ENCODE peak calls at places on chromosomes 11 and 22, in four cellular contexts. One of them, this sample, is unnamed.

GRCh38 chr22:39579909-39580571 is 9.5 kb downstream of the CACNA1I start:
- ATAC-seq in Right ventricle myocardium inferior: no peak
- ATAC-seq in T-helper 17 cell: no peak
- ATAC-seq in activated T-helper 17 cell treated with anti-CD3 and anti-CD28 coated beads, Interleukin-2, amount 50 U/mL, for 72 hours: no peak
- ATAC-seq in this sample: no peak

GRCh38 chr11:94747136-94748110 is 20.7 kb upstream of the AMOTL1 start:
- ATAC-seq in Right ventricle myocardium inferior: no peak
- ATAC-seq in activated T-helper 17 cell treated with anti-CD3 and anti-CD28 coated beads, Interleukin-2, amount 50 U/mL, for 72 hours: no peak
- ATAC-seq in T-helper 17 cell: no peak
- ATAC-seq in this sample: no peak

GRCh38 chr11:67442504-67443398 is 525 bp downstream of the CORO1B start:
- ATAC-seq in Right ventricle myocardium inferior: no peak
- ATAC-seq in T-helper 17 cell: no peak
- ATAC-seq in activated T-helper 17 cell treated with anti-CD3 and anti-CD28 coated beads, Interleukin-2, amount 50 U/mL, for 72 hours: no peak
- ATAC-seq in this sample: peak

GRCh38 chr22:48450188-48450825 is 1377.4 kb downstream of the BRD1 start:
- ATAC-seq in T-helper 17 cell: no peak
- ATAC-seq in Right ventricle myocardium inferior: no peak
- ATAC-seq in activated T-helper 17 cell treated with anti-CD3 and anti-CD28 coated beads, Interleukin-2, amount 50 U/mL, for 72 hours: no peak
- ATAC-seq in this sample: peak

GRCh38 chr11:63280920-63281319 is 37.5 kb upstream of the SLC22A25 start:
- ATAC-seq in T-helper 17 cell: no peak
- ATAC-seq in Right ventricle myocardium inferior: no peak
- ATAC-seq in activated T-helper 17 cell treated with anti-CD3 and anti-CD28 coated beads, Interleukin-2, amount 50 U/mL, for 72 hours: no peak
- ATAC-seq in this sample: no peak

GRCh38 chr22:35617137-35617755 is at the start of gene MB:
- ATAC-seq in T-helper 17 cell: no peak
- ATAC-seq in Right ventricle myocardium inferior: peak
- ATAC-seq in activated T-helper 17 cell treated with anti-CD3 and anti-CD28 coated beads, Interleukin-2, amount 50 U/mL, for 72 hours: no peak
- ATAC-seq in this sample: no peak

GRCh38 chr11:93662177-93662575 is 694 bp downstream of the CEP295 start:
- ATAC-seq in T-helper 17 cell: no peak
- ATAC-seq in Right ventricle myocardium inferior: no peak
- ATAC-seq in activated T-helper 17 cell treated with anti-CD3 and anti-CD28 coated beads, Interleukin-2, amount 50 U/mL, for 72 hours: no peak
- ATAC-seq in this sample: no peak

GRCh38 chr11:10692716-10693115 is 839 bp downstream of the IRAG1 start:
- ATAC-seq in Right ventricle myocardium inferior: no peak
- ATAC-seq in T-helper 17 cell: no peak
- ATAC-seq in activated T-helper 17 cell treated with anti-CD3 and anti-CD28 coated beads, Interleukin-2, amount 50 U/mL, for 72 hours: no peak
- ATAC-seq in this sample: peak

GRCh38 chr11:67354314-67355022 is 1.1 kb upstream of the POLD4 start:
- ATAC-seq in T-helper 17 cell: no peak
- ATAC-seq in Right ventricle myocardium inferior: peak
- ATAC-seq in activated T-helper 17 cell treated with anti-CD3 and anti-CD28 coated beads, Interleukin-2, amount 50 U/mL, for 72 hours: peak
- ATAC-seq in this sample: no peak

GRCh38 chr11:45048870-45049825 is 97.3 kb upstream of the PRDM11 start:
- ATAC-seq in T-helper 17 cell: no peak
- ATAC-seq in activated T-helper 17 cell treated with anti-CD3 and anti-CD28 coated beads, Interleukin-2, amount 50 U/mL, for 72 hours: no peak
- ATAC-seq in Right ventricle myocardium inferior: peak
- ATAC-seq in this sample: no peak

GRCh38 chr22:29499852-29500251 is 19.8 kb downstream of the NEFH start:
- ATAC-seq in T-helper 17 cell: no peak
- ATAC-seq in activated T-helper 17 cell treated with anti-CD3 and anti-CD28 coated beads, Interleukin-2, amount 50 U/mL, for 72 hours: no peak
- ATAC-seq in Right ventricle myocardium inferior: no peak
- ATAC-seq in this sample: no peak

GRCh38 chr11:15963266-15963665 is 393.1 kb downstream of the SOX6 start:
- ATAC-seq in T-helper 17 cell: no peak
- ATAC-seq in Right ventricle myocardium inferior: no peak
- ATAC-seq in activated T-helper 17 cell treated with anti-CD3 and anti-CD28 coated beads, Interleukin-2, amount 50 U/mL, for 72 hours: no peak
- ATAC-seq in this sample: no peak

GRCh38 chr11:69817265-69818236 is 1.7 kb downstream of the FGF3 start:
- ATAC-seq in T-helper 17 cell: no peak
- ATAC-seq in Right ventricle myocardium inferior: no peak
- ATAC-seq in activated T-helper 17 cell treated with anti-CD3 and anti-CD28 coated beads, Interleukin-2, amount 50 U/mL, for 72 hours: no peak
- ATAC-seq in this sample: no peak

GRCh38 chr11:67195971-67196418 is 70.3 kb upstream of the GRK2 start:
- ATAC-seq in activated T-helper 17 cell treated with anti-CD3 and anti-CD28 coated beads, Interleukin-2, amount 50 U/mL, for 72 hours: no peak
- ATAC-seq in T-helper 17 cell: no peak
- ATAC-seq in Right ventricle myocardium inferior: no peak
- ATAC-seq in this sample: no peak

GRCh38 chr11:12220305-12220704 is 109.9 kb downstream of the MICAL2 start:
- ATAC-seq in Right ventricle myocardium inferior: peak
- ATAC-seq in T-helper 17 cell: no peak
- ATAC-seq in activated T-helper 17 cell treated with anti-CD3 and anti-CD28 coated beads, Interleukin-2, amount 50 U/mL, for 72 hours: no peak
- ATAC-seq in this sample: no peak

GRCh38 chr11:42344204-42344792 is 884.8 kb upstream of the LRRC4C start:
- ATAC-seq in T-helper 17 cell: no peak
- ATAC-seq in activated T-helper 17 cell treated with anti-CD3 and anti-CD28 coated beads, Interleukin-2, amount 50 U/mL, for 72 hours: no peak
- ATAC-seq in Right ventricle myocardium inferior: no peak
- ATAC-seq in this sample: peak

GRCh38 chr11:656866-657265 is 19.8 kb downstream of the DRD4 start:
- ATAC-seq in Right ventricle myocardium inferior: no peak
- ATAC-seq in activated T-helper 17 cell treated with anti-CD3 and anti-CD28 coated beads, Interleukin-2, amount 50 U/mL, for 72 hours: no peak
- ATAC-seq in T-helper 17 cell: no peak
- ATAC-seq in this sample: no peak

GRCh38 chr11:79501688-79502087 is 60.9 kb upstream of the TENM4 start:
- ATAC-seq in activated T-helper 17 cell treated with anti-CD3 and anti-CD28 coated beads, Interleukin-2, amount 50 U/mL, for 72 hours: no peak
- ATAC-seq in T-helper 17 cell: no peak
- ATAC-seq in Right ventricle myocardium inferior: no peak
- ATAC-seq in this sample: no peak

GRCh38 chr11:87307101-87307500 is 269.4 kb downstream of the TMEM135 start:
- ATAC-seq in Right ventricle myocardium inferior: peak
- ATAC-seq in activated T-helper 17 cell treated with anti-CD3 and anti-CD28 coated beads, Interleukin-2, amount 50 U/mL, for 72 hours: no peak
- ATAC-seq in T-helper 17 cell: no peak
- ATAC-seq in this sample: no peak

GRCh38 chr11:46642627-46643335 is 25.4 kb downstream of the ATG13 start:
- ATAC-seq in activated T-helper 17 cell treated with anti-CD3 and anti-CD28 coated beads, Interleukin-2, amount 50 U/mL, for 72 hours: no peak
- ATAC-seq in T-helper 17 cell: no peak
- ATAC-seq in Right ventricle myocardium inferior: peak
- ATAC-seq in this sample: no peak

GRCh38 chr11:68735626-68736025 is 15.7 kb downstream of the TESMIN start:
- ATAC-seq in Right ventricle myocardium inferior: no peak
- ATAC-seq in T-helper 17 cell: no peak
- ATAC-seq in activated T-helper 17 cell treated with anti-CD3 and anti-CD28 coated beads, Interleukin-2, amount 50 U/mL, for 72 hours: no peak
- ATAC-seq in this sample: no peak

GRCh38 chr22:50544746-50545253 is 899 bp upstream of the KLHDC7B start:
- ATAC-seq in T-helper 17 cell: no peak
- ATAC-seq in activated T-helper 17 cell treated with anti-CD3 and anti-CD28 coated beads, Interleukin-2, amount 50 U/mL, for 72 hours: no peak
- ATAC-seq in Right ventricle myocardium inferior: no peak
- ATAC-seq in this sample: no peak

GRCh38 chr11:116135897-116136296 is 631.7 kb upstream of the CADM1 start:
- ATAC-seq in T-helper 17 cell: no peak
- ATAC-seq in Right ventricle myocardium inferior: no peak
- ATAC-seq in activated T-helper 17 cell treated with anti-CD3 and anti-CD28 coated beads, Interleukin-2, amount 50 U/mL, for 72 hours: no peak
- ATAC-seq in this sample: no peak

GRCh38 chr22:33000342-33001280 is 57.6 kb downstream of the SYN3 start:
- ATAC-seq in Right ventricle myocardium inferior: peak
- ATAC-seq in activated T-helper 17 cell treated with anti-CD3 and anti-CD28 coated beads, Interleukin-2, amount 50 U/mL, for 72 hours: peak
- ATAC-seq in T-helper 17 cell: no peak
- ATAC-seq in this sample: peak

GRCh38 chr11:126638663-126639062 is 283.2 kb downstream of the ST3GAL4 start:
- ATAC-seq in activated T-helper 17 cell treated with anti-CD3 and anti-CD28 coated beads, Interleukin-2, amount 50 U/mL, for 72 hours: no peak
- ATAC-seq in T-helper 17 cell: no peak
- ATAC-seq in Right ventricle myocardium inferior: no peak
- ATAC-seq in this sample: no peak

This sample was measured in stimulated activated memory B cell treated with anti-CD40 and anti-IgM and Interleukin-4, amounts not matched to agents 10 μg/mL and 1 μg/mL and 100 μg/mL, for 72 hours.